ENCODE peak calls at places on chromosomes 6 and 20, in five cellular contexts. One of them, this sample, is unnamed.

GRCh38 chr6:35919085-35919826 is 1.6 kb downstream of the SRPK1 start:
- DNase-seq in HCT116: no peak
- DNase-seq in mucosa of descending colon: no peak
- DNase-seq in uterus: no peak
- DNase-seq in adipocyte: peak; percentile 36
- DNase-seq in this sample: no peak

GRCh38 chr6:35736293-35736894 is 438 bp upstream of the ARMC12 start:
- DNase-seq in HCT116: no peak
- DNase-seq in mucosa of descending colon: peak; percentile 85
- DNase-seq in uterus: peak; percentile 82
- DNase-seq in adipocyte: peak; percentile 89
- DNase-seq in this sample: peak; percentile 85

GRCh38 chr6:81838031-81838430 is 85.5 kb upstream of the TENT5A start:
- DNase-seq in HCT116: no peak
- DNase-seq in mucosa of descending colon: no peak
- DNase-seq in uterus: no peak
- DNase-seq in adipocyte: no peak
- DNase-seq in this sample: no peak

GRCh38 chr6:6915219-6915618 is 192.5 kb upstream of the RREB1 start:
- DNase-seq in HCT116: no peak
- DNase-seq in mucosa of descending colon: no peak
- DNase-seq in uterus: no peak
- DNase-seq in adipocyte: no peak
- DNase-seq in this sample: no peak

GRCh38 chr6:167987396-167987795 is 10.1 kb upstream of the KIF25 start:
- DNase-seq in HCT116: no peak
- DNase-seq in mucosa of descending colon: no peak
- DNase-seq in uterus: no peak
- DNase-seq in adipocyte: no peak
- DNase-seq in this sample: no peak

GRCh38 chr6:149723771-149724417 is 6.0 kb upstream of the LATS1 start:
- DNase-seq in HCT116: peak; percentile 60
- DNase-seq in mucosa of descending colon: no peak
- DNase-seq in uterus: no peak
- DNase-seq in adipocyte: peak; percentile 85
- DNase-seq in this sample: peak; percentile 45

GRCh38 chr6:116397960-116398359 is 27.2 kb downstream of the DSE start:
- DNase-seq in HCT116: no peak
- DNase-seq in mucosa of descending colon: no peak
- DNase-seq in uterus: no peak
- DNase-seq in adipocyte: peak; percentile 75
- DNase-seq in this sample: no peak

GRCh38 chr6:33779305-33779704 is 9.6 kb downstream of the LEMD2 start:
- DNase-seq in HCT116: no peak
- DNase-seq in mucosa of descending colon: no peak
- DNase-seq in uterus: no peak
- DNase-seq in adipocyte: no peak
- DNase-seq in this sample: no peak

GRCh38 chr6:105151644-105152043 is 28.2 kb downstream of the POPDC3 start:
- DNase-seq in HCT116: no peak
- DNase-seq in mucosa of descending colon: no peak
- DNase-seq in uterus: no peak
- DNase-seq in adipocyte: no peak
- DNase-seq in this sample: no peak

GRCh38 chr6:159062564-159062945 is 17.8 kb upstream of the TAGAP start:
- DNase-seq in HCT116: no peak
- DNase-seq in mucosa of descending colon: no peak
- DNase-seq in uterus: no peak
- DNase-seq in adipocyte: no peak
- DNase-seq in this sample: peak; percentile 85

GRCh38 chr6:54719633-54720032 is 126.9 kb upstream of the FAM83B start:
- DNase-seq in HCT116: no peak
- DNase-seq in mucosa of descending colon: no peak
- DNase-seq in uterus: no peak
- DNase-seq in adipocyte: no peak
- DNase-seq in this sample: no peak

GRCh38 chr6:109925060-109925459 is 53.1 kb upstream of the GPR6 start:
- DNase-seq in HCT116: no peak
- DNase-seq in mucosa of descending colon: no peak
- DNase-seq in uterus: no peak
- DNase-seq in adipocyte: peak; percentile 2
- DNase-seq in this sample: no peak

GRCh38 chr6:46719099-46719498 is 16.1 kb downstream of the PLA2G7 start:
- DNase-seq in HCT116: peak; percentile 79
- DNase-seq in mucosa of descending colon: no peak
- DNase-seq in uterus: no peak
- DNase-seq in adipocyte: no peak
- DNase-seq in this sample: no peak

GRCh38 chr6:63663147-63663877 is 27.7 kb downstream of the PHF3 start:
- DNase-seq in HCT116: no peak
- DNase-seq in mucosa of descending colon: no peak
- DNase-seq in uterus: no peak
- DNase-seq in adipocyte: peak; percentile 62
- DNase-seq in this sample: no peak

GRCh38 chr20:38896009-38896594 is 30.1 kb upstream of the FAM83D start:
- DNase-seq in HCT116: no peak
- DNase-seq in mucosa of descending colon: no peak
- DNase-seq in uterus: no peak
- DNase-seq in adipocyte: no peak
- DNase-seq in this sample: no peak

GRCh38 chr20:41738584-41739193 is 120.5 kb upstream of the CHD6 start:
- DNase-seq in HCT116: peak; percentile 32
- DNase-seq in mucosa of descending colon: peak; percentile 55
- DNase-seq in uterus: no peak
- DNase-seq in adipocyte: peak; percentile 68
- DNase-seq in this sample: peak; percentile 25

GRCh38 chr6:132020138-132020551 is 69.0 kb upstream of the CCN2 start:
- DNase-seq in HCT116: no peak
- DNase-seq in mucosa of descending colon: no peak
- DNase-seq in uterus: peak; percentile 53
- DNase-seq in adipocyte: peak; percentile 13
- DNase-seq in this sample: no peak

GRCh38 chr6:140101818-140102217 is 727.4 kb upstream of the CITED2 start:
- DNase-seq in HCT116: no peak
- DNase-seq in mucosa of descending colon: no peak
- DNase-seq in uterus: no peak
- DNase-seq in adipocyte: no peak
- DNase-seq in this sample: no peak

GRCh38 chr20:62708591-62709536 is at the start of gene NTSR1:
- DNase-seq in HCT116: no peak
- DNase-seq in mucosa of descending colon: no peak
- DNase-seq in uterus: no peak
- DNase-seq in adipocyte: peak; percentile 25
- DNase-seq in this sample: no peak

GRCh38 chr6:14882394-14883073 is 363.3 kb upstream of the JARID2 start:
- DNase-seq in HCT116: no peak
- DNase-seq in mucosa of descending colon: no peak
- DNase-seq in uterus: no peak
- DNase-seq in adipocyte: peak; percentile 30
- DNase-seq in this sample: no peak

GRCh38 chr6:39910164-39910563 is 24.1 kb downstream of the MOCS1 start:
- DNase-seq in HCT116: no peak
- DNase-seq in mucosa of descending colon: no peak
- DNase-seq in uterus: no peak
- DNase-seq in adipocyte: no peak
- DNase-seq in this sample: no peak

GRCh38 chr6:109393882-109394281 is 11.6 kb upstream of the CD164 start:
- DNase-seq in HCT116: no peak
- DNase-seq in mucosa of descending colon: no peak
- DNase-seq in uterus: no peak
- DNase-seq in adipocyte: no peak
- DNase-seq in this sample: no peak

DNA sequence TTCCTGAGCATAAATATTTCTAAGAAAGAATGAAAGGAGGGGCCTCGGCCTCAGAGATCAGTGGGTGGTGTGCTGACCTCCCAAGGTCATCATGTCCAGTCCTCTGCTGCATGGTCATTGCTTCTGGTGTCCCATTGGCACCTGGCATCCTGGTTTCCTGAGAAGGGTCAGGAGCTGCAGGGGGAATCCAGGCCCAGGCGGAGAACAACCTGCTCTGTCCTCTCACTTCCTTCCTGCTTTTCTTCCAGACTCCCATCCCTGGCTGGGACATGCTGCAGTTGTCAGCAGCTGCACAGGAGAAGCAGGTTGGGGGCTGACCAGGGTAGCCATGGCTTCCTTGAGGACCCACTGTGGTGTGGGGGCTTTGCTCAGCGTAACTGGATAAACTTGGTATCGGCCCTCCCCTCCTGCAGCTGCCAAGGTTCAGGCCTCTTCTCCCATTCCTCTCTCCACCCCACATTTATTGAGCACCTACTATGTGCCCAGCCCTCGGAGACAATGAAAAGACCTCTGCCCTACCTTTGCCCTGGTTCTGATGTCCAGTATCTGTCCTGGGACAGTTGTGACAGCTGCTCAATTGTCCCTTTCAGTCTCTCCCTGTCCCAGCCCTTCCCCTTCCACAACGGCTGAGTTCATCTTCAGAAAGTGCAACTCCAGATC is 155.2 kb downstream of the CEBPB start:
- DNase-seq in HCT116: no peak
- DNase-seq in mucosa of descending colon: no peak
- DNase-seq in uterus: no peak
- DNase-seq in adipocyte: no peak
- DNase-seq in this sample: no peak
- H3K4me3 ChIP-seq in HCT116: no peak overlapping the region
- H3K4me3 ChIP-seq in mucosa of descending colon: no peak overlapping the region
- H3K4me3 ChIP-seq in uterus: no peak overlapping the region
- H3K4me3 ChIP-seq in adipocyte: no peak overlapping the region
- H3K4me3 ChIP-seq in this sample: no peak overlapping the region

GRCh38 chr6:3819161-3820110 is 29.7 kb upstream of the FAM50B start:
- DNase-seq in HCT116: no peak
- DNase-seq in mucosa of descending colon: no peak
- DNase-seq in uterus: no peak
- DNase-seq in adipocyte: peak; percentile 15
- DNase-seq in this sample: no peak
- H3K4me1 ChIP-seq in HCT116: peaks cover 10% of the 10 kb centered on the region
- H3K4me1 ChIP-seq in mucosa of descending colon: no peaks in the 10 kb centered on the region
- H3K4me1 ChIP-seq in uterus: no peaks in the 10 kb centered on the region
- H3K4me1 ChIP-seq in adipocyte: peaks cover 52% of the 10 kb centered on the region
- H3K4me1 ChIP-seq in this sample: no peaks in the 10 kb centered on the region

DNA sequence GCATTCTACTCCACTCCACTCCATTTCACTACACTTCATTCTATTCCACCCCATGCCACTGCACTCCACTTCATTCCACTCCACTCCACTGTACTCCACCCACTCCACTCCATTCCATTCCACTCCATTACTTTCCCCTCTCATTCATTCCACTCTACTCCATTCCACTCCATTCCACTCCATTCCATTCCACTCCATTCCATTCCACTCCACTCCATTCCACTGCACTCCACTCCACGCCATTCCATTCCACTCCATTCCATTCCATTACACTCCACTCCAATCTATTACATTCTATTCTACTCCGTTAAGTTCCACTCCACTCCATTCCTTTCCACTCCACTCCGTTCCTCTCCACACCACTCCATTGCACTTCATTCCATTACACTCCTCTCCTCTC is 25.0 kb upstream of the DEFB125 start:
- DNase-seq in HCT116: no peak
- DNase-seq in mucosa of descending colon: no peak
- DNase-seq in uterus: no peak
- DNase-seq in adipocyte: no peak
- DNase-seq in this sample: no peak
- H3K9me3 ChIP-seq in HCT116: peaks cover 35% of the 10 kb centered on the region
- H3K9me3 ChIP-seq in mucosa of descending colon: peaks cover 16% of the 10 kb centered on the region
- H3K9me3 ChIP-seq in uterus: no peaks in the 10 kb centered on the region
- H3K9me3 ChIP-seq in adipocyte: peaks cover 5% of the 10 kb centered on the region
- H3K9me3 ChIP-seq in this sample: no peaks in the 10 kb centered on the region

GRCh38 chr6:136435096-136435495 is 115.1 kb downstream of the MAP7 start:
- DNase-seq in HCT116: no peak
- DNase-seq in mucosa of descending colon: no peak
- DNase-seq in uterus: no peak
- DNase-seq in adipocyte: no peak
- DNase-seq in this sample: no peak
- H3K4me3 ChIP-seq in HCT116: no peak overlapping the region
- H3K4me3 ChIP-seq in mucosa of descending colon: no peak overlapping the region
- H3K4me3 ChIP-seq in uterus: no peak overlapping the region
- H3K4me3 ChIP-seq in adipocyte: no peak overlapping the region
- H3K4me3 ChIP-seq in this sample: no peak overlapping the region

DNA sequence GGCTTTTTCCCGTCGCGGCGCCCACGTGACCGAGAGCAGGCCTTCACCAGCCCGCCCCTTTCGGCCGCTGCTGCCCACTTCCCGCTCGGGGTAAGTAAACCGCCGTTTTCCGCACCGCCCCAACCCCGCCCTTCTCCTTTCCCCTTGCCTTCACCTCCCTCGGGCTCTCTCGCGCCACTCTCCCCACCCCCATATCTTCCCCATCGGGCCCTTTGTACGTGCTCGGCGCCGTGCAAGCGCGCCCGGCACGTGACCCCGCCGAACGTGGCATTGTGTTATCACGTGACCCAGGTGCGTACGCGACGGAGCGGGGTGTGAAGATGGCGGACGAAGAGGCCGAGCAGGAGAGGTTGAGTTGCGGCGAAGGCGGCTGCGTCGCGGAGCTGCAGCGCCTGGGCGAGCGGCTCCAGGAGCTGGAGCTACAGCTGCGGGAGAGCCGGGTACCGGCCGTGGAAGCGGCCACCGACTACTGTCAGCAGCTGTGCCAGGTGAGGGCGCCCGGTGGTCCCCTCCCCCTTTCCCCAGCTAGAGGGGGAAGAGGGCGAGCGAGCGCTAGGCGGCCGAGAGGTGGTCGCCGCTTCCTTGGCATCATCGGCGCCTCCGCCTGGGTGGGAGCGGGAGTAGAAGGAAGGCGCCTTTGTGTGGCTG is at the start of gene ZNF292:
- DNase-seq in HCT116: peak; percentile 94
- DNase-seq in mucosa of descending colon: peak; percentile 98
- DNase-seq in uterus: peak; percentile 94
- DNase-seq in adipocyte: peak; percentile 97
- DNase-seq in this sample: peak; percentile 91
- H3K4me1 ChIP-seq in HCT116: peaks cover 27% of the 10 kb centered on the region
- H3K4me1 ChIP-seq in mucosa of descending colon: peaks cover 12% of the 10 kb centered on the region
- H3K4me1 ChIP-seq in uterus: no peaks in the 10 kb centered on the region
- H3K4me1 ChIP-seq in adipocyte: peaks cover 38% of the 10 kb centered on the region
- H3K4me1 ChIP-seq in this sample: peaks cover 47% of the 10 kb centered on the region

GRCh38 chr20:49286689-49287551 is 9.1 kb upstream of the ZNFX1 start:
- DNase-seq in HCT116: no peak
- DNase-seq in mucosa of descending colon: no peak
- DNase-seq in uterus: no peak
- DNase-seq in adipocyte: no peak
- DNase-seq in this sample: no peak
- H3K9me3 ChIP-seq in HCT116: no peaks in the 10 kb centered on the region
- H3K9me3 ChIP-seq in mucosa of descending colon: peaks cover 57% of the 10 kb centered on the region
- H3K9me3 ChIP-seq in uterus: no peaks in the 10 kb centered on the region
- H3K9me3 ChIP-seq in adipocyte: peaks cover 17% of the 10 kb centered on the region
- H3K9me3 ChIP-seq in this sample: peaks cover 67% of the 10 kb centered on the region

This sample was measured in naive thymus-derived CD4-positive, alpha-beta T cell.